ENCODE peak calls at places on chromosome 1, in four cellular contexts. N, Q, X and L are unnamed samples.

GRCh38 chr1:171160611-171161354 is 24.3 kb upstream of the FMO2 start:
- DNase-seq in N (no peak), Q (peak), X (no peak), L (no peak)

GRCh38 chr1:236774926-236775325 is 20.2 kb upstream of the MTR start:
- DNase-seq in N (no peak), Q (peak), X (no peak), L (peak)

GRCh38 chr1:30449428-30450147 is 273.8 kb downstream of the MATN1 start:
- DNase-seq in N (no peak), Q (no peak), X (no peak), L (no peak)

GRCh38 chr1:67580671-67581403 is 104.2 kb upstream of the GADD45A start:
- DNase-seq in N (no peak), Q (no peak), X (no peak), L (no peak)

GRCh38 chr1:66769512-66770229 is 17.4 kb downstream of the DYNLT5 start:
- DNase-seq in N (peak), Q (peak), X (peak), L (no peak)

GRCh38 chr1:101820080-101820479 is 176.6 kb downstream of the OLFM3 start:
- DNase-seq in N (no peak), Q (peak), X (no peak), L (peak)

GRCh38 chr1:110200666-110201065 is 9.4 kb upstream of the KCNC4 start:
- DNase-seq in N (no peak), Q (no peak), X (no peak), L (no peak)

GRCh38 chr1:9211291-9211811 is 23.2 kb upstream of the H6PD start:
- DNase-seq in N (no peak), Q (peak), X (no peak), L (no peak)

GRCh38 chr1:42962641-42963377 is 4.1 kb upstream of the SLC2A1 start:
- DNase-seq in N (no peak), Q (no peak), X (no peak), L (no peak)

GRCh38 chr1:9774744-9775679 is 48.8 kb downstream of the CLSTN1 start:
- DNase-seq in N (no peak), Q (no peak), X (no peak), L (no peak)

GRCh38 chr1:231844986-231845502 is 218.5 kb downstream of the DISC1 start:
- DNase-seq in N (no peak), Q (no peak), X (no peak), L (no peak)